ENCODE peak calls at places on chromosomes 6 and 20, in nine cellular contexts. M is psoas muscle; Y is naive thymus-derived CD4-positive, alpha-beta T cell; T is skeletal muscle cell; K is cerebellar cortex; N is GM03348; U is A549; O is prostate gland; X is AML-193. D is an unnamed sample.
A peak's percentile ranks its signal among the peaks of the same experiment; 100 is the strongest.

GRCh38 chr6:3269412-3269975 is 10.7 kb downstream of the PSMG4 start:
- DNase-seq in K (no peak), Y (no peak), T (no peak), O (no peak), M (no peak), X (no peak), N (no peak), U (no peak), D (no peak)

GRCh38 chr6:156662025-156662445 is 115.1 kb upstream of the ARID1B start:
- DNase-seq in X (no peak), M (peak; percentile 21), N (peak; percentile 71), Y (no peak), O (no peak), T (no peak), U (peak; percentile 61), K (no peak), D (peak; percentile 64)

GRCh38 chr6:296151-297122 is 4.2 kb downstream of the DUSP22 start:
- DNase-seq in T (no peak), N (no peak), U (no peak), O (no peak), Y (no peak), X (no peak), M (no peak), K (no peak), D (no peak)

GRCh38 chr6:36360241-36361054 is 23.8 kb upstream of the BNIP5 start:
- DNase-seq in U (peak; percentile 68), T (no peak), K (peak; percentile 84), Y (peak; percentile 63), X (peak; percentile 87), N (peak; percentile 88), M (peak; percentile 65), O (peak; percentile 75), D (peak; percentile 89)

GRCh38 chr6:127932708-127933107 is 31.9 kb upstream of the THEMIS start:
- DNase-seq in X (no peak), T (no peak), U (no peak), M (no peak), Y (no peak), N (no peak), O (no peak), K (no peak), D (no peak)

GRCh38 chr6:128704601-128705000 is 178.3 kb upstream of the LAMA2 start:
- DNase-seq in U (no peak), T (no peak), Y (no peak), K (no peak), O (no peak), N (no peak), X (no peak), M (no peak), D (no peak)

GRCh38 chr6:169868458-169868857 is 117.0 kb downstream of the ERMARD start:
- DNase-seq in T (no peak), Y (peak; percentile 34), M (peak; percentile 45), U (no peak), X (no peak), O (no peak), K (no peak), N (no peak), D (peak; percentile 27)

GRCh38 chr6:45229416-45229815 is 98.7 kb upstream of the RUNX2 start:
- DNase-seq in K (no peak), T (no peak), N (no peak), U (no peak), O (no peak), Y (no peak), M (no peak), X (no peak), D (no peak)

GRCh38 chr6:27495386-27496135 is 22.7 kb upstream of the ZNF184 start:
- DNase-seq in T (peak; percentile 42), Y (peak; percentile 73), U (peak; percentile 70), K (peak; percentile 79), M (peak; percentile 37), O (no peak), N (peak; percentile 77), X (no peak), D (peak; percentile 67)

GRCh38 chr20:3559637-3560036 is 88.8 kb downstream of the ATRN start:
- DNase-seq in N (no peak), T (no peak), U (no peak), M (no peak), Y (no peak), O (no peak), K (no peak), X (no peak), D (no peak)

GRCh38 chr6:17987576-17988421 is at the start of gene KIF13A:
- DNase-seq in M (peak; percentile 75), U (peak; percentile 60), N (peak; percentile 89), Y (peak; percentile 53), O (peak; percentile 59), T (no peak), X (no peak), K (peak; percentile 78), D (peak; percentile 72)

D was measured in body of pancreas.